ENCODE peak calls at places on chromosome 19, in eight cellular contexts. One of them, this sample, is unnamed.

GRCh38 chr19:13841339-13842293 is 35.3 kb upstream of the NANOS3 start:
- DNase-seq in mucosa of descending colon: peak
- DNase-seq in H1: no peak
- DNase-seq in fibroblast of the conjunctiva: no peak
- DNase-seq in activated CD8-positive, alpha-beta T cell treated with anti-CD3 and anti-CD28 coated beads for 36 hours: no peak
- DNase-seq in skeletal muscle cell: no peak
- DNase-seq in GM03348: no peak
- DNase-seq in SK-N-SH: peak
- DNase-seq in this sample: no peak

GRCh38 chr19:1079566-1080111 is 12.7 kb downstream of the ARHGAP45 start:
- DNase-seq in GM03348: no peak
- DNase-seq in mucosa of descending colon: peak
- DNase-seq in H1: no peak
- DNase-seq in SK-N-SH: peak
- DNase-seq in fibroblast of the conjunctiva: no peak
- DNase-seq in activated CD8-positive, alpha-beta T cell treated with anti-CD3 and anti-CD28 coated beads for 36 hours: peak
- DNase-seq in skeletal muscle cell: no peak
- DNase-seq in this sample: peak

GRCh38 chr19:58572026-58572817 is 913 bp downstream of the MZF1 start:
- DNase-seq in SK-N-SH: no peak
- DNase-seq in mucosa of descending colon: peak
- DNase-seq in activated CD8-positive, alpha-beta T cell treated with anti-CD3 and anti-CD28 coated beads for 36 hours: no peak
- DNase-seq in H1: no peak
- DNase-seq in skeletal muscle cell: no peak
- DNase-seq in GM03348: no peak
- DNase-seq in fibroblast of the conjunctiva: no peak
- DNase-seq in this sample: no peak

GRCh38 chr19:49854861-49855263 is 3.9 kb downstream of the PTOV1 start:
- DNase-seq in activated CD8-positive, alpha-beta T cell treated with anti-CD3 and anti-CD28 coated beads for 36 hours: no peak
- DNase-seq in H1: no peak
- DNase-seq in SK-N-SH: no peak
- DNase-seq in mucosa of descending colon: peak
- DNase-seq in GM03348: no peak
- DNase-seq in fibroblast of the conjunctiva: no peak
- DNase-seq in skeletal muscle cell: no peak
- DNase-seq in this sample: no peak

GRCh38 chr19:51128227-51128626 is 3.5 kb downstream of the SIGLEC9 start:
- DNase-seq in mucosa of descending colon: peak
- DNase-seq in activated CD8-positive, alpha-beta T cell treated with anti-CD3 and anti-CD28 coated beads for 36 hours: no peak
- DNase-seq in skeletal muscle cell: no peak
- DNase-seq in H1: no peak
- DNase-seq in SK-N-SH: no peak
- DNase-seq in fibroblast of the conjunctiva: no peak
- DNase-seq in GM03348: no peak
- DNase-seq in this sample: no peak

GRCh38 chr19:3725640-3726310 is 17.6 kb downstream of the TJP3 start:
- DNase-seq in H1: peak
- DNase-seq in skeletal muscle cell: no peak
- DNase-seq in SK-N-SH: peak
- DNase-seq in fibroblast of the conjunctiva: no peak
- DNase-seq in GM03348: no peak
- DNase-seq in mucosa of descending colon: peak
- DNase-seq in activated CD8-positive, alpha-beta T cell treated with anti-CD3 and anti-CD28 coated beads for 36 hours: no peak
- DNase-seq in this sample: no peak

GRCh38 chr19:55132453-55133129 is 15.2 kb upstream of the PPP1R12C start:
- DNase-seq in H1: no peak
- DNase-seq in GM03348: no peak
- DNase-seq in skeletal muscle cell: no peak
- DNase-seq in SK-N-SH: peak
- DNase-seq in activated CD8-positive, alpha-beta T cell treated with anti-CD3 and anti-CD28 coated beads for 36 hours: no peak
- DNase-seq in mucosa of descending colon: no peak
- DNase-seq in fibroblast of the conjunctiva: no peak
- DNase-seq in this sample: no peak

GRCh38 chr19:14022469-14022868 is 5.5 kb upstream of the RLN3 start:
- DNase-seq in skeletal muscle cell: no peak
- DNase-seq in activated CD8-positive, alpha-beta T cell treated with anti-CD3 and anti-CD28 coated beads for 36 hours: no peak
- DNase-seq in GM03348: no peak
- DNase-seq in mucosa of descending colon: no peak
- DNase-seq in SK-N-SH: no peak
- DNase-seq in fibroblast of the conjunctiva: no peak
- DNase-seq in H1: no peak
- DNase-seq in this sample: no peak

GRCh38 chr19:927044-927706 is 1.3 kb downstream of the ARID3A start:
- DNase-seq in H1: no peak
- DNase-seq in activated CD8-positive, alpha-beta T cell treated with anti-CD3 and anti-CD28 coated beads for 36 hours: no peak
- DNase-seq in skeletal muscle cell: no peak
- DNase-seq in GM03348: peak
- DNase-seq in fibroblast of the conjunctiva: no peak
- DNase-seq in SK-N-SH: peak
- DNase-seq in mucosa of descending colon: peak
- DNase-seq in this sample: no peak

GRCh38 chr19:4425531-4425930 is 23.1 kb downstream of the CHAF1A start:
- DNase-seq in GM03348: peak
- DNase-seq in skeletal muscle cell: peak
- DNase-seq in SK-N-SH: no peak
- DNase-seq in activated CD8-positive, alpha-beta T cell treated with anti-CD3 and anti-CD28 coated beads for 36 hours: no peak
- DNase-seq in mucosa of descending colon: no peak
- DNase-seq in H1: no peak
- DNase-seq in fibroblast of the conjunctiva: peak
- DNase-seq in this sample: no peak

GRCh38 chr19:30207357-30207756 is 164.8 kb upstream of the ZNF536 start:
- DNase-seq in mucosa of descending colon: no peak
- DNase-seq in GM03348: no peak
- DNase-seq in H1: peak
- DNase-seq in activated CD8-positive, alpha-beta T cell treated with anti-CD3 and anti-CD28 coated beads for 36 hours: no peak
- DNase-seq in SK-N-SH: no peak
- DNase-seq in skeletal muscle cell: no peak
- DNase-seq in fibroblast of the conjunctiva: no peak
- DNase-seq in this sample: no peak